ENCODE peak calls at places on chromosomes 3 and 15, in six cellular contexts. T is AG08396; L is NCI-H1092; M is activated CD4-positive, alpha-beta T cell treated with anti-CD3 and anti-CD28 coated beads, Interleukin-2, amount 10 ng/mL, durations not matched to agents 7 days and 5 days; P is T-cell; C is NCI-H2081. I is an unnamed sample.

GRCh38 chr3:195312714-195313113 is 41.8 kb upstream of the XXYLT1 start:
- DNase-seq in T (no peak), L (no peak), M (no peak), P (no peak), C (no peak), I (no peak)

GRCh38 chr3:69107841-69108240 is 14.6 kb downstream of the LMOD3 start:
- DNase-seq in M (no peak), T (no peak), P (no peak), L (no peak), C (no peak), I (peak)

GRCh38 chr3:155448531-155448930 is 155.0 kb upstream of the STRIT1 start:
- DNase-seq in T (no peak), M (no peak), P (no peak), C (no peak), L (no peak), I (no peak)

GRCh38 chr15:51046016-51046415 is 48.7 kb downstream of the TNFAIP8L3 start:
- DNase-seq in P (no peak), C (no peak), M (no peak), T (no peak), L (no peak), I (no peak)

GRCh38 chr15:95832655-95833054 is 497.8 kb upstream of the NR2F2 start:
- DNase-seq in C (no peak), M (no peak), P (no peak), L (no peak), T (no peak), I (no peak)

GRCh38 chr3:107938128-107938527 is 152.7 kb downstream of the CD47 start:
- DNase-seq in M (no peak), T (peak), C (peak), P (no peak), L (no peak), I (no peak)

GRCh38 chr15:101115318-101115886 is 136.4 kb downstream of the CHSY1 start:
- DNase-seq in P (no peak), M (no peak), T (no peak), L (no peak), C (no peak), I (no peak)

GRCh38 chr3:31550452-31551251 is 17.9 kb downstream of the STT3B start:
- DNase-seq in P (no peak), M (peak), L (no peak), C (peak), T (peak), I (no peak)

GRCh38 chr3:153260681-153261080 is 98.7 kb downstream of the RAP2B start:
- DNase-seq in L (no peak), C (no peak), M (no peak), P (no peak), T (no peak), I (no peak)

GRCh38 chr3:17841190-17841828 is 98.9 kb upstream of the TBC1D5 start:
- DNase-seq in P (peak), L (peak), M (peak), C (peak), T (peak), I (no peak)

GRCh38 chr3:172520332-172520831 is 2.8 kb downstream of the TNFSF10 start:
- DNase-seq in M (peak), T (peak), L (no peak), C (no peak), P (no peak), I (no peak)

GRCh38 chr15:80698636-80699035 is 3.5 kb downstream of the ABHD17C start:
- DNase-seq in M (no peak), T (no peak), P (no peak), L (no peak), C (no peak), I (no peak)

GRCh38 chr3:186220886-186221285 is 112.0 kb upstream of the ETV5 start:
- DNase-seq in C (no peak), L (no peak), M (no peak), T (no peak), P (no peak), I (no peak)

GRCh38 chr3:129010316-129010956 is 9.3 kb downstream of the EFCC1 start:
- DNase-seq in T (no peak), P (no peak), M (no peak), C (no peak), L (no peak), I (no peak)

GRCh38 chr3:44993471-44994205 is 17.6 kb downstream of the EXOSC7 start:
- DNase-seq in C (no peak), T (peak), L (no peak), P (no peak), M (no peak), I (no peak)

GRCh38 chr3:62950227-62950626 is 75.0 kb upstream of the CADPS start:
- DNase-seq in P (no peak), L (no peak), M (no peak), T (no peak), C (no peak), I (no peak)

GRCh38 chr15:101169457-101170071 is 82.3 kb downstream of the CHSY1 start:
- DNase-seq in L (no peak), T (no peak), P (no peak), M (no peak), C (no peak), I (no peak)

GRCh38 chr15:63398456-63398855 is 16.8 kb upstream of the CA12 start:
- DNase-seq in M (no peak), L (no peak), T (no peak), C (no peak), P (no peak), I (no peak)

GRCh38 chr15:59352189-59352588 is 20.5 kb downstream of the MYO1E start:
- DNase-seq in T (no peak), C (no peak), M (no peak), L (no peak), P (no peak), I (no peak)

GRCh38 chr3:22734207-22734606 is 468.9 kb upstream of the UBE2E2 start:
- DNase-seq in M (no peak), T (no peak), C (peak), P (no peak), L (no peak), I (no peak)

GRCh38 chr3:156892701-156893100 is 66.5 kb downstream of the LEKR1 start:
- DNase-seq in T (peak), C (no peak), L (no peak), P (no peak), M (no peak), I (no peak)

GRCh38 chr3:101973163-101973505 is 123.8 kb downstream of the NFKBIZ start:
- DNase-seq in C (no peak), P (no peak), L (no peak), M (no peak), T (no peak), I (no peak)

GRCh38 chr3:55780913-55781312 is 293.8 kb upstream of the WNT5A start:
- DNase-seq in L (no peak), T (no peak), M (no peak), P (no peak), C (no peak), I (no peak)